ENCODE peak calls at places on chromosomes 11 and 22, in seven cellular contexts. V, O, D, E, L, K and A are unnamed samples.

GRCh38 chr11:11155962-11156815 is 196.9 kb downstream of the CSNK2A3 start:
- DNase-seq in D (no peak), E (peak), L (no peak), O (no peak), K (no peak), V (peak), A (no peak)

GRCh38 chr22:46581580-46582244 is 38.5 kb upstream of the GRAMD4 start:
- DNase-seq in D (no peak), O (no peak), L (peak), V (no peak), K (peak), E (no peak), A (no peak)

GRCh38 chr11:65291613-65292012 is 23.1 kb upstream of the CDC42EP2 start:
- DNase-seq in O (no peak), V (no peak), D (peak), E (no peak), K (no peak), L (no peak), A (peak)

GRCh38 chr11:96000064-96000463 is 76.2 kb upstream of the MTMR2 start:
- DNase-seq in E (no peak), D (no peak), V (no peak), O (peak), K (no peak), L (no peak), A (no peak)

GRCh38 chr22:12601870-12602779 is 2925.9 kb upstream of the OR11H1 start:
- DNase-seq in D (no peak), V (no peak), O (peak), L (no peak), E (peak), K (peak), A (peak)

GRCh38 chr11:63610604-63611394 is 3.4 kb downstream of the PLAAT3 start:
- DNase-seq in L (no peak), E (peak), D (peak), O (no peak), V (no peak), K (peak), A (no peak)

GRCh38 chr22:48306785-48307570 is 1520.7 kb downstream of the BRD1 start:
- DNase-seq in E (no peak), K (no peak), L (no peak), V (no peak), D (no peak), O (no peak), A (no peak)

GRCh38 chr11:94175545-94175944 is 46.9 kb downstream of the PANX1 start:
- DNase-seq in D (peak), L (no peak), V (no peak), K (no peak), O (no peak), E (peak), A (peak)

GRCh38 chr11:28114731-28115130 is 6.5 kb downstream of the METTL15 start:
- DNase-seq in L (no peak), E (no peak), K (no peak), V (no peak), O (no peak), D (peak), A (no peak)

GRCh38 chr11:105100206-105100605 is 39.4 kb downstream of the CARD18 start:
- DNase-seq in V (no peak), E (no peak), K (no peak), L (no peak), O (peak), D (no peak), A (no peak)

GRCh38 chr11:84396521-84396920 is 1110.4 kb upstream of the CCDC90B start:
- DNase-seq in K (no peak), E (no peak), D (no peak), V (no peak), O (no peak), L (no peak), A (no peak)

GRCh38 chr11:134609361-134610115 is 197.5 kb upstream of the B3GAT1 start:
- DNase-seq in D (no peak), K (no peak), L (no peak), E (no peak), V (no peak), O (no peak), A (no peak)

GRCh38 chr11:11545285-11546275 is 76.2 kb downstream of the GALNT18 start:
- DNase-seq in V (no peak), D (no peak), O (no peak), K (no peak), E (no peak), L (no peak), A (no peak)

GRCh38 chr11:34586655-34587281 is 34.1 kb upstream of the EHF start:
- DNase-seq in K (no peak), E (no peak), L (no peak), O (no peak), V (no peak), D (peak), A (no peak)

GRCh38 chr11:19447150-19447566 is 206.4 kb upstream of the E2F8 start:
- DNase-seq in O (no peak), K (no peak), E (peak), V (no peak), D (no peak), L (no peak), A (peak)

GRCh38 chr22:49599691-49600451 is 227.8 kb downstream of the BRD1 start:
- DNase-seq in D (no peak), K (no peak), O (no peak), L (no peak), E (no peak), V (no peak), A (no peak)

GRCh38 chr11:27179334-27179733 is 138.7 kb downstream of the BBOX1 start:
- DNase-seq in L (no peak), E (no peak), O (no peak), K (no peak), V (no peak), D (no peak), A (no peak)

GRCh38 chr22:42291287-42291686 is 20.8 kb upstream of the TCF20 start:
- DNase-seq in V (no peak), D (no peak), O (no peak), K (no peak), L (no peak), E (no peak), A (no peak)

GRCh38 chr11:99171330-99171729 is 150.6 kb downstream of the CNTN5 start:
- DNase-seq in O (no peak), D (no peak), E (no peak), L (no peak), K (no peak), V (no peak), A (no peak)

GRCh38 chr11:72574046-72574445 is 100.2 kb downstream of the PDE2A start:
- DNase-seq in D (no peak), L (no peak), K (no peak), E (no peak), V (no peak), O (no peak), A (no peak)

GRCh38 chr22:45880091-45880651 is 96.8 kb downstream of the WNT7B start:
- DNase-seq in L (no peak), K (no peak), V (no peak), D (no peak), O (no peak), E (no peak), A (no peak)

GRCh38 chr11:128400382-128401203 is 186.8 kb downstream of the ETS1 start:
- DNase-seq in V (no peak), K (no peak), D (peak), E (no peak), O (no peak), L (no peak), A (peak)

GRCh38 chr11:115333106-115333505 is 171.1 kb downstream of the CADM1 start:
- DNase-seq in L (no peak), E (peak), D (no peak), O (no peak), K (no peak), V (no peak), A (peak)

GRCh38 chr11:128232588-128232987 is 354.8 kb downstream of the ETS1 start:
- DNase-seq in V (peak), L (no peak), D (no peak), K (no peak), O (no peak), E (no peak), A (no peak)

GRCh38 chr11:75233688-75234295 is 6.8 kb upstream of the TPBGL start:
- DNase-seq in O (peak), V (no peak), D (peak), E (peak), K (peak), L (peak), A (peak)

GRCh38 chr11:12914401-12914912 is 94.7 kb upstream of the RASSF10 start:
- DNase-seq in O (peak), E (peak), K (no peak), D (peak), L (no peak), V (peak), A (no peak)